ENCODE peak calls at places on chromosomes 12 and 14, in four cellular contexts. One of them, this sample, is unnamed.
A peak's percentile ranks its signal among the peaks of the same experiment; 100 is the strongest.

GRCh38 chr12:19030180-19030579 is 99.4 kb upstream of the PLEKHA5 start:
- DNase-seq in GM06990: no peak
- DNase-seq in T-helper 2 cell: no peak
- DNase-seq in heart left ventricle: no peak
- DNase-seq in this sample: no peak

GRCh38 chr14:101008631-101009336 is 105.3 kb upstream of the RTL1 start:
- DNase-seq in GM06990: no peak
- DNase-seq in T-helper 2 cell: no peak
- DNase-seq in heart left ventricle: no peak
- DNase-seq in this sample: no peak

GRCh38 chr12:22287776-22288621 is 46.5 kb downstream of the ST8SIA1 start:
- DNase-seq in GM06990: no peak
- DNase-seq in T-helper 2 cell: no peak
- DNase-seq in heart left ventricle: no peak
- DNase-seq in this sample: no peak

GRCh38 chr12:12608557-12608957 is 3.1 kb upstream of the CREBL2 start:
- DNase-seq in GM06990: peak; percentile 33
- DNase-seq in T-helper 2 cell: no peak
- DNase-seq in heart left ventricle: no peak
- DNase-seq in this sample: no peak

GRCh38 chr12:89939468-89940215 is 231.0 kb upstream of the ATP2B1 start:
- DNase-seq in GM06990: no peak
- DNase-seq in T-helper 2 cell: no peak
- DNase-seq in heart left ventricle: no peak
- DNase-seq in this sample: no peak

GRCh38 chr12:42969357-42969756 is 379.8 kb upstream of the PRICKLE1 start:
- DNase-seq in GM06990: no peak
- DNase-seq in T-helper 2 cell: no peak
- DNase-seq in heart left ventricle: peak; percentile 59
- DNase-seq in this sample: no peak

GRCh38 chr12:72272731-72273498 is 745 bp downstream of the TRHDE start:
- DNase-seq in GM06990: peak; percentile 5
- DNase-seq in T-helper 2 cell: no peak
- DNase-seq in heart left ventricle: no peak
- DNase-seq in this sample: no peak

GRCh38 chr12:65881348-65881961 is 57.2 kb downstream of the HMGA2 start:
- DNase-seq in GM06990: no peak
- DNase-seq in T-helper 2 cell: no peak
- DNase-seq in heart left ventricle: peak; percentile 41
- DNase-seq in this sample: no peak

GRCh38 chr14:59438148-59438766 is 26.9 kb downstream of the GPR135 start:
- DNase-seq in GM06990: no peak
- DNase-seq in T-helper 2 cell: no peak
- DNase-seq in heart left ventricle: no peak
- DNase-seq in this sample: peak; percentile 68

GRCh38 chr14:23550827-23551265 is 719 bp downstream of the ZFHX2 start:
- DNase-seq in GM06990: no peak
- DNase-seq in T-helper 2 cell: no peak
- DNase-seq in heart left ventricle: no peak
- DNase-seq in this sample: no peak

GRCh38 chr14:68518180-68518579 is 274.7 kb downstream of the ZFP36L1 start:
- DNase-seq in GM06990: no peak
- DNase-seq in T-helper 2 cell: no peak
- DNase-seq in heart left ventricle: peak; percentile 35
- DNase-seq in this sample: no peak

GRCh38 chr14:104188727-104189400 is 50.5 kb downstream of the KIF26A start:
- DNase-seq in GM06990: no peak
- DNase-seq in T-helper 2 cell: no peak
- DNase-seq in heart left ventricle: no peak
- DNase-seq in this sample: no peak

GRCh38 chr12:93624595-93625294 is 52.3 kb downstream of the SOCS2 start:
- DNase-seq in GM06990: peak; percentile 46
- DNase-seq in T-helper 2 cell: no peak
- DNase-seq in heart left ventricle: no peak
- DNase-seq in this sample: peak; percentile 92

GRCh38 chr12:33439587-33440011 is at the start of gene SYT10:
- DNase-seq in GM06990: peak; percentile 9
- DNase-seq in T-helper 2 cell: no peak
- DNase-seq in heart left ventricle: no peak
- DNase-seq in this sample: no peak

GRCh38 chr12:124172646-124173045 is 122.2 kb upstream of the RFLNA start:
- DNase-seq in GM06990: no peak
- DNase-seq in T-helper 2 cell: no peak
- DNase-seq in heart left ventricle: no peak
- DNase-seq in this sample: no peak

GRCh38 chr12:2154050-2154449 is 101.3 kb downstream of the CACNA1C start:
- DNase-seq in GM06990: no peak
- DNase-seq in T-helper 2 cell: no peak
- DNase-seq in heart left ventricle: no peak
- DNase-seq in this sample: no peak

GRCh38 chr12:84913151-84913550 is 552 bp upstream of the SLC6A15 start:
- DNase-seq in GM06990: no peak
- DNase-seq in T-helper 2 cell: no peak
- DNase-seq in heart left ventricle: no peak
- DNase-seq in this sample: no peak

This sample was measured in non-pigmented ciliary epithelial cell.